ENCODE peak calls at places on chromosomes 13 and 19, in nine cellular contexts. T, V, I, H, P, O, N, L and J are unnamed samples.

GRCh38 chr19:21568816-21569496 is 63.6 kb downstream of the ZNF429 start:
- DNase-seq in T (no peak), V (peak), I (peak), H (peak), P (peak), O (peak), N (peak), L (peak), J (peak)

GRCh38 chr13:21541980-21542379 is 62.0 kb downstream of the MICU2 start:
- DNase-seq in T (no peak), V (no peak), I (no peak), H (no peak), P (no peak), O (no peak), N (peak), L (no peak), J (no peak)

GRCh38 chr13:52374389-52374788 is 31.6 kb downstream of the THSD1 start:
- DNase-seq in T (no peak), V (no peak), I (no peak), H (no peak), P (no peak), O (no peak), N (no peak), L (no peak), J (no peak)

GRCh38 chr19:53809518-53810186 is 14.5 kb downstream of the NLRP12 start:
- DNase-seq in T (no peak), V (no peak), I (no peak), H (no peak), P (no peak), O (no peak), N (peak), L (no peak), J (no peak)

GRCh38 chr13:43877788-43878187 is 1.8 kb downstream of the CCDC122 start:
- DNase-seq in T (no peak), V (no peak), I (no peak), H (no peak), P (no peak), O (no peak), N (no peak), L (no peak), J (no peak)

GRCh38 chr19:16614941-16615340 is 13.1 kb downstream of the MED26 start:
- DNase-seq in T (no peak), V (no peak), I (no peak), H (no peak), P (no peak), O (no peak), N (no peak), L (no peak), J (no peak)

GRCh38 chr13:59424661-59425060 is 739.1 kb downstream of the DIAPH3 start:
- DNase-seq in T (no peak), V (no peak), I (no peak), H (peak), P (no peak), O (no peak), N (peak), L (no peak), J (peak)

GRCh38 chr13:76829572-76830327 is 56.5 kb downstream of the KCTD12 start:
- DNase-seq in T (no peak), V (no peak), I (no peak), H (no peak), P (no peak), O (no peak), N (no peak), L (no peak), J (no peak)

GRCh38 chr13:29402168-29402621 is 193.3 kb downstream of the SLC7A1 start:
- DNase-seq in T (no peak), V (no peak), I (no peak), H (no peak), P (no peak), O (no peak), N (peak), L (no peak), J (peak)

GRCh38 chr13:40776681-40777165 is 5.7 kb upstream of the MRPS31 start:
- DNase-seq in T (no peak), V (no peak), I (peak), H (no peak), P (no peak), O (no peak), N (peak), L (peak), J (peak)

GRCh38 chr13:35855531-35856019 is 275.6 kb downstream of the DCLK1 start:
- DNase-seq in T (no peak), V (no peak), I (no peak), H (no peak), P (peak), O (no peak), N (no peak), L (no peak), J (peak)

GRCh38 chr19:50320051-50320450 is 9.1 kb downstream of the KCNC3 start:
- DNase-seq in T (no peak), V (no peak), I (no peak), H (no peak), P (no peak), O (no peak), N (no peak), L (no peak), J (no peak)

GRCh38 chr13:51328488-51328887 is 11.0 kb upstream of the SERPINE3 start:
- DNase-seq in T (no peak), V (no peak), I (no peak), H (no peak), P (no peak), O (no peak), N (no peak), L (no peak), J (no peak)

GRCh38 chr13:110268061-110268460 is 38.9 kb downstream of the COL4A1 start:
- DNase-seq in T (no peak), V (no peak), I (no peak), H (no peak), P (no peak), O (no peak), N (no peak), L (no peak), J (no peak)

GRCh38 chr19:12703056-12703455 is 6.6 kb upstream of the FBXW9 start:
- DNase-seq in T (no peak), V (no peak), I (no peak), H (no peak), P (no peak), O (no peak), N (peak), L (no peak), J (peak)

GRCh38 chr13:113785051-113786010 is 26.3 kb downstream of the TMEM255B start:
- DNase-seq in T (no peak), V (no peak), I (no peak), H (peak), P (no peak), O (no peak), N (peak), L (no peak), J (peak)

GRCh38 chr13:70237131-70237530 is 128.9 kb upstream of the KLHL1 start:
- DNase-seq in T (no peak), V (no peak), I (no peak), H (no peak), P (no peak), O (no peak), N (peak), L (no peak), J (no peak)